ENCODE peak calls at places on chromosomes 11 and 22, in six cellular contexts. Y is stimulated activated CD8-positive, alpha-beta memory T cell treated with anti-CD3 and anti-CD28 coated beads, Interleukin-2, amount 100 ng/mL, for 48 hours; Q is right lobe of liver; Z is GM04504; D is astrocyte of the cerebellum; J is RPMI8226. T is an unnamed sample.

GRCh38 chr11:704799-705645 is 1.0 kb upstream of the EPS8L2 start:
- DNase-seq in Y (no peak), Q (peak; percentile 97), Z (no peak), D (no peak), J (no peak), T (no peak)

GRCh38 chr11:125443767-125444311 is 52.2 kb downstream of the FEZ1 start:
- DNase-seq in Y (no peak), Q (no peak), Z (no peak), D (no peak), J (no peak), T (no peak)

GRCh38 chr11:64052938-64053622 is 17.3 kb downstream of the FLRT1 start:
- DNase-seq in Y (no peak), Q (no peak), Z (no peak), D (no peak), J (no peak), T (no peak)

GRCh38 chr22:47202819-47203553 is 440.5 kb downstream of the TBC1D22A start:
- DNase-seq in Y (no peak), Q (no peak), Z (no peak), D (no peak), J (no peak), T (no peak)

GRCh38 chr11:74627381-74627780 is 35.0 kb downstream of the POLD3 start:
- DNase-seq in Y (peak; percentile 5), Q (no peak), Z (no peak), D (no peak), J (no peak), T (no peak)

GRCh38 chr22:32574397-32574796 is 99.8 kb downstream of the FBXO7 start:
- DNase-seq in Y (no peak), Q (no peak), Z (no peak), D (no peak), J (no peak), T (no peak)

GRCh38 chr11:114606003-114606801 is 10.6 kb upstream of the NXPE4 start:
- DNase-seq in Y (no peak), Q (no peak), Z (no peak), D (no peak), J (no peak), T (no peak)

GRCh38 chr11:3627291-3627690 is 14.5 kb downstream of the ART5 start:
- DNase-seq in Y (no peak), Q (no peak), Z (peak; percentile 43), D (no peak), J (no peak), T (no peak)

GRCh38 chr22:37457093-37457893 is 28.9 kb downstream of the MFNG start:
- DNase-seq in Y (peak; percentile 80), Q (peak; percentile 81), Z (no peak), D (peak; percentile 22), J (peak; percentile 81), T (peak; percentile 73)

GRCh38 chr22:39661842-39662676 is 91.5 kb downstream of the CACNA1I start:
- DNase-seq in Y (peak; percentile 74), Q (no peak), Z (no peak), D (no peak), J (no peak), T (peak; percentile 89)

GRCh38 chr11:134576286-134576685 is 164.2 kb upstream of the B3GAT1 start:
- DNase-seq in Y (no peak), Q (no peak), Z (no peak), D (no peak), J (no peak), T (no peak)

GRCh38 chr22:45376703-45377102 is 36.7 kb downstream of the SMC1B start:
- DNase-seq in Y (no peak), Q (no peak), Z (no peak), D (no peak), J (no peak), T (no peak)

GRCh38 chr22:21443057-21443734 is 24.0 kb upstream of the TMEM191C start:
- DNase-seq in Y (no peak), Q (no peak), Z (no peak), D (no peak), J (no peak), T (no peak)

GRCh38 chr22:28332410-28332809 is 347.2 kb downstream of the TTC28 start:
- DNase-seq in Y (no peak), Q (no peak), Z (no peak), D (no peak), J (no peak), T (no peak)

GRCh38 chr22:45129703-45130524 is 33.8 kb upstream of the NUP50 start:
- DNase-seq in Y (peak; percentile 31), Q (no peak), Z (no peak), D (no peak), J (no peak), T (no peak)

GRCh38 chr11:8261921-8262551 is 1.6 kb downstream of the LMO1 start:
- DNase-seq in Y (no peak), Q (peak; percentile 24), Z (no peak), D (no peak), J (no peak), T (no peak)

GRCh38 chr11:27553186-27553585 is 46.6 kb upstream of the LIN7C start:
- DNase-seq in Y (no peak), Q (no peak), Z (no peak), D (no peak), J (no peak), T (no peak)

GRCh38 chr11:66810576-66811185 is 32.6 kb upstream of the RCE1 start:
- DNase-seq in Y (no peak), Q (no peak), Z (no peak), D (no peak), J (no peak), T (no peak)

GRCh38 chr11:100639140-100639539 is 47.9 kb upstream of the ARHGAP42 start:
- DNase-seq in Y (no peak), Q (no peak), Z (no peak), D (peak; percentile 26), J (no peak), T (no peak)

GRCh38 chr11:88623536-88623935 is 286.0 kb upstream of the CTSC start:
- DNase-seq in Y (no peak), Q (no peak), Z (no peak), D (peak; percentile 3), J (no peak), T (no peak)

GRCh38 chr11:131154329-131154728 is 216.1 kb upstream of the NTM start:
- DNase-seq in Y (no peak), Q (no peak), Z (no peak), D (no peak), J (no peak), T (no peak)

GRCh38 chr11:48172818-48173609 is 43.6 kb upstream of the OR4B1 start:
- DNase-seq in Y (peak; percentile 30), Q (peak; percentile 67), Z (no peak), D (peak; percentile 23), J (peak; percentile 55), T (peak; percentile 55)

GRCh38 chr11:86571273-86571948 is 101.0 kb downstream of the ME3 start:
- DNase-seq in Y (no peak), Q (no peak), Z (no peak), D (no peak), J (no peak), T (no peak)

GRCh38 chr11:62595124-62595523 is 3.8 kb upstream of the TUT1 start:
- DNase-seq in Y (no peak), Q (peak; percentile 42), Z (no peak), D (no peak), J (no peak), T (no peak)

GRCh38 chr11:65793625-65794400 is 7.0 kb downstream of the OVOL1 start:
- DNase-seq in Y (no peak), Q (no peak), Z (no peak), D (no peak), J (no peak), T (no peak)

GRCh38 chr22:20298803-20299735 is 20.8 kb downstream of the DGCR6L start:
- DNase-seq in Y (peak; percentile 90), Q (peak; percentile 96), Z (no peak), D (no peak), J (peak; percentile 56), T (peak; percentile 93)

GRCh38 chr11:45182902-45183301 is 36.5 kb downstream of the PRDM11 start:
- DNase-seq in Y (no peak), Q (no peak), Z (no peak), D (no peak), J (peak; percentile 8), T (no peak)

GRCh38 chr11:13376402-13376801 is 86.6 kb downstream of the BTBD10 start:
- DNase-seq in Y (no peak), Q (no peak), Z (no peak), D (no peak), J (no peak), T (no peak)

GRCh38 chr22:30116362-30117117 is 36.3 kb downstream of the HORMAD2 start:
- DNase-seq in Y (no peak), Q (no peak), Z (no peak), D (peak; percentile 4), J (no peak), T (no peak)

GRCh38 chr22:39956932-39957664 is 3.1 kb upstream of the TMA7B start:
- DNase-seq in Y (no peak), Q (no peak), Z (no peak), D (no peak), J (peak; percentile 26), T (no peak)

GRCh38 chr11:35491231-35491871 is 34.1 kb downstream of the PAMR1 start:
- DNase-seq in Y (no peak), Q (no peak), Z (peak; percentile 86), D (peak; percentile 91), J (no peak), T (no peak)

GRCh38 chr11:57439786-57440185 is 12.9 kb upstream of the SLC43A3 start:
- DNase-seq in Y (no peak), Q (peak; percentile 3), Z (no peak), D (no peak), J (no peak), T (no peak)

GRCh38 chr11:110763249-110764011 is 51.2 kb upstream of the ARHGAP20 start:
- DNase-seq in Y (no peak), Q (peak; percentile 89), Z (peak; percentile 7), D (peak; percentile 41), J (no peak), T (no peak)

GRCh38 chr11:37449146-37449545 is 851.1 kb upstream of the RAG2 start:
- DNase-seq in Y (no peak), Q (no peak), Z (no peak), D (peak; percentile 51), J (peak; percentile 14), T (no peak)

GRCh38 chr22:43901976-43902643 is 10.3 kb upstream of the PNPLA5 start:
- DNase-seq in Y (no peak), Q (no peak), Z (peak; percentile 69), D (peak; percentile 85), J (peak; percentile 37), T (no peak)

GRCh38 chr11:126477526-126478275 is 122.2 kb downstream of the ST3GAL4 start:
- DNase-seq in Y (no peak), Q (peak; percentile 52), Z (no peak), D (no peak), J (no peak), T (peak; percentile 11)

GRCh38 chr11:113173023-113173594 is 141.3 kb upstream of the TTC12 start:
- DNase-seq in Y (no peak), Q (no peak), Z (no peak), D (no peak), J (no peak), T (no peak)

T was measured in naive thymus-derived CD4-positive, alpha-beta T cell.